ENCODE peak calls at places on chromosomes 1 and 21, in ten cellular contexts. S, K, O, G, A, B, W, V, Z and N are unnamed samples.

GRCh38 chr1:210132582-210132981 is 100.0 kb upstream of the SERTAD4 start:
- DNase-seq in S (no peak), K (no peak), O (peak), G (peak), A (no peak), B (no peak), W (no peak), V (no peak), Z (no peak), N (no peak)

GRCh38 chr1:180168786-180169640 is 14.3 kb downstream of the QSOX1 start:
- DNase-seq in S (peak), K (no peak), O (no peak), G (peak), A (no peak), B (peak), W (no peak), V (peak), Z (no peak), N (peak)

GRCh38 chr1:156816561-156817328 is at the start of gene SH2D2A:
- DNase-seq in S (peak), K (peak), O (no peak), G (peak), A (peak), B (peak), W (peak), V (no peak), Z (peak), N (no peak)

GRCh38 chr21:26798856-26799751 is 46.1 kb downstream of the ADAMTS1 start:
- DNase-seq in S (no peak), K (no peak), O (no peak), G (no peak), A (no peak), B (no peak), W (no peak), V (no peak), Z (no peak), N (no peak)

GRCh38 chr1:91138959-91139358 is 117.1 kb upstream of the ZNF644 start:
- DNase-seq in S (no peak), K (no peak), O (no peak), G (no peak), A (no peak), B (no peak), W (no peak), V (no peak), Z (no peak), N (no peak)

GRCh38 chr21:16644690-16645089 is 868.2 kb upstream of the CXADR start:
- DNase-seq in S (no peak), K (no peak), O (no peak), G (peak), A (no peak), B (no peak), W (no peak), V (no peak), Z (no peak), N (no peak)

GRCh38 chr1:58896211-58897183 is 112.7 kb upstream of the JUN start:
- DNase-seq in S (no peak), K (no peak), O (no peak), G (no peak), A (peak), B (no peak), W (no peak), V (no peak), Z (no peak), N (no peak)

GRCh38 chr1:67766117-67766978 is 66.9 kb downstream of the GNG12 start:
- DNase-seq in S (peak), K (peak), O (peak), G (peak), A (peak), B (peak), W (peak), V (no peak), Z (no peak), N (peak)

GRCh38 chr1:224211262-224211962 is 28.4 kb downstream of the DEGS1 start:
- DNase-seq in S (no peak), K (no peak), O (peak), G (peak), A (no peak), B (no peak), W (no peak), V (no peak), Z (no peak), N (no peak)

GRCh38 chr1:245804696-245805095 is 649.9 kb downstream of the KIF26B start:
- DNase-seq in S (no peak), K (no peak), O (no peak), G (no peak), A (no peak), B (no peak), W (no peak), V (no peak), Z (no peak), N (no peak)

GRCh38 chr1:15008783-15009709 is 144.5 kb upstream of the TMEM51 start:
- DNase-seq in S (no peak), K (no peak), O (no peak), G (peak), A (no peak), B (no peak), W (no peak), V (no peak), Z (no peak), N (no peak)

GRCh38 chr1:219582310-219582709 is 30.6 kb downstream of the ZC3H11B start:
- DNase-seq in S (no peak), K (no peak), O (no peak), G (peak), A (no peak), B (no peak), W (no peak), V (no peak), Z (no peak), N (no peak)

GRCh38 chr1:201011616-201012015 is 11.9 kb downstream of the KIF21B start:
- DNase-seq in S (no peak), K (no peak), O (no peak), G (no peak), A (no peak), B (no peak), W (no peak), V (no peak), Z (no peak), N (no peak)

GRCh38 chr1:193457676-193458075 is 271.3 kb upstream of the B3GALT2 start:
- DNase-seq in S (no peak), K (no peak), O (no peak), G (no peak), A (no peak), B (no peak), W (no peak), V (no peak), Z (no peak), N (no peak)

GRCh38 chr1:96649301-96649700 is 72.3 kb upstream of the PTBP2 start:
- DNase-seq in S (no peak), K (no peak), O (no peak), G (no peak), A (no peak), B (no peak), W (no peak), V (no peak), Z (no peak), N (no peak)

GRCh38 chr21:31909772-31910470 is 37.1 kb downstream of the HUNK start:
- DNase-seq in S (no peak), K (no peak), O (no peak), G (no peak), A (no peak), B (no peak), W (no peak), V (no peak), Z (no peak), N (no peak)

GRCh38 chr1:60279798-60280197 is 206.2 kb upstream of the C1orf87 start:
- DNase-seq in S (no peak), K (no peak), O (no peak), G (peak), A (no peak), B (no peak), W (no peak), V (no peak), Z (no peak), N (no peak)

GRCh38 chr1:65090406-65090805 is 57.6 kb upstream of the AK4 start:
- DNase-seq in S (no peak), K (no peak), O (no peak), G (no peak), A (no peak), B (no peak), W (no peak), V (no peak), Z (no peak), N (no peak)

GRCh38 chr21:42624095-42624830 is 29.2 kb upstream of the PDE9A start:
- DNase-seq in S (no peak), K (no peak), O (no peak), G (no peak), A (no peak), B (no peak), W (no peak), V (no peak), Z (no peak), N (no peak)

GRCh38 chr1:115204529-115204928 is 115.2 kb upstream of the TSPAN2 start:
- DNase-seq in S (no peak), K (no peak), O (no peak), G (peak), A (no peak), B (no peak), W (no peak), V (no peak), Z (no peak), N (no peak)

GRCh38 chr1:47513393-47513792 is 75.5 kb downstream of the FOXD2 start:
- DNase-seq in S (no peak), K (no peak), O (no peak), G (no peak), A (no peak), B (no peak), W (no peak), V (no peak), Z (no peak), N (no peak)

GRCh38 chr1:227944931-227945890 is 2.5 kb downstream of the WNT9A start:
- DNase-seq in S (peak), K (no peak), O (no peak), G (no peak), A (no peak), B (no peak), W (no peak), V (peak), Z (no peak), N (no peak)